ENCODE peak calls at places on chromosomes 12 and 14, in eight cellular contexts. X is epithelial cell of esophagus, O is fibroblast of mammary gland, Q is sigmoid colon, R is AG09309, C is esophagus squamous epithelium, Z is Panc1, B is choroid plexus epithelial cell. I is an unnamed sample.

GRCh38 chr12:48351022-48351708 is 446 bp upstream of the ZNF641 start:
- DNase-seq in X (peak; percentile 65), O (peak; percentile 66), Q (peak; percentile 93), R (peak; percentile 39), C (no peak), Z (peak; percentile 32), B (peak; percentile 87), I (peak; percentile 46)

GRCh38 chr12:100187857-100188519 is 12.6 kb upstream of the ACTR6 start:
- DNase-seq in X (no peak), O (no peak), Q (no peak), R (no peak), C (no peak), Z (no peak), B (no peak), I (no peak)

GRCh38 chr14:23610090-23610814 is 25.9 kb upstream of the DHRS2 start:
- DNase-seq in X (no peak), O (no peak), Q (no peak), R (no peak), C (no peak), Z (no peak), B (no peak), I (no peak)

GRCh38 chr14:54209501-54210231 is 187.1 kb upstream of the CDKN3 start:
- DNase-seq in X (peak; percentile 62), O (peak; percentile 44), Q (no peak), R (no peak), C (no peak), Z (no peak), B (peak; percentile 81), I (no peak)

GRCh38 chr12:114858388-114859146 is 174.6 kb upstream of the TBX3 start:
- DNase-seq in X (peak; percentile 4), O (no peak), Q (no peak), R (no peak), C (no peak), Z (no peak), B (no peak), I (no peak)

GRCh38 chr14:56463491-56463890 is 116.1 kb upstream of the TMEM260 start:
- DNase-seq in X (no peak), O (no peak), Q (no peak), R (no peak), C (no peak), Z (no peak), B (no peak), I (no peak)

GRCh38 chr14:89952581-89952980 is 1.9 kb downstream of the EFCAB11 start:
- DNase-seq in X (no peak), O (no peak), Q (no peak), R (no peak), C (no peak), Z (no peak), B (no peak), I (no peak)

GRCh38 chr12:121797937-121798801 is 4.7 kb upstream of the RHOF start:
- DNase-seq in X (no peak), O (peak; percentile 48), Q (peak; percentile 89), R (no peak), C (no peak), Z (no peak), B (peak; percentile 62), I (no peak)

GRCh38 chr14:102819790-102820330 is 42.6 kb downstream of the TRAF3 start:
- DNase-seq in X (peak; percentile 23), O (peak; percentile 21), Q (no peak), R (no peak), C (no peak), Z (no peak), B (peak; percentile 53), I (no peak)

GRCh38 chr14:94451091-94451751 is 1.4 kb downstream of the SERPINA11 start:
- DNase-seq in X (no peak), O (no peak), Q (no peak), R (no peak), C (no peak), Z (no peak), B (no peak), I (no peak)

GRCh38 chr14:23302290-23303225 is at the start of gene PPP1R3E:
- DNase-seq in X (peak; percentile 68), O (peak; percentile 43), Q (peak; percentile 88), R (no peak), C (no peak), Z (no peak), B (peak; percentile 61), I (no peak)

GRCh38 chr12:64633940-64634337 is 23.6 kb downstream of the RASSF3 start:
- DNase-seq in X (peak; percentile 84), O (peak; percentile 80), Q (peak; percentile 76), R (no peak), C (no peak), Z (peak; percentile 48), B (peak; percentile 73), I (peak; percentile 84)

GRCh38 chr12:2673966-2674810 is 120.6 kb upstream of the FKBP4 start:
- DNase-seq in X (no peak), O (no peak), Q (peak; percentile 52), R (no peak), C (no peak), Z (no peak), B (no peak), I (no peak)

GRCh38 chr12:26122681-26123481 is 2.0 kb downstream of the BHLHE41 start:
- DNase-seq in X (peak; percentile 76), O (peak; percentile 86), Q (peak; percentile 92), R (no peak), C (no peak), Z (peak; percentile 87), B (peak; percentile 85), I (no peak)

GRCh38 chr12:43029971-43030370 is 440.4 kb upstream of the PRICKLE1 start:
- DNase-seq in X (no peak), O (no peak), Q (no peak), R (no peak), C (no peak), Z (no peak), B (peak; percentile 65), I (no peak)

GRCh38 chr12:7433276-7433822 is 10.6 kb downstream of the CD163L1 start:
- DNase-seq in X (peak; percentile 85), O (peak; percentile 77), Q (no peak), R (peak; percentile 14), C (no peak), Z (no peak), B (peak; percentile 57), I (no peak)

GRCh38 chr12:113980537-113981337 is 14.6 kb upstream of the RBM19 start:
- DNase-seq in X (peak; percentile 76), O (peak; percentile 75), Q (no peak), R (peak; percentile 25), C (no peak), Z (peak; percentile 45), B (peak; percentile 85), I (peak; percentile 46)

GRCh38 chr14:93033983-93034670 is 81.6 kb downstream of the ITPK1 start:
- DNase-seq in X (no peak), O (no peak), Q (no peak), R (no peak), C (no peak), Z (no peak), B (no peak), I (no peak)

GRCh38 chr14:99958380-99958779 is 106.8 kb upstream of the EVL start:
- DNase-seq in X (no peak), O (no peak), Q (peak; percentile 35), R (no peak), C (no peak), Z (no peak), B (no peak), I (no peak)

GRCh38 chr14:64507376-64508156 is 3.0 kb downstream of the ZBTB1 start:
- DNase-seq in X (peak; percentile 86), O (peak; percentile 75), Q (no peak), R (no peak), C (no peak), Z (no peak), B (peak; percentile 57), I (no peak)

GRCh38 chr12:34526946-34527345 is 504.6 kb downstream of the ALG10 start:
- DNase-seq in X (peak; percentile 53), O (peak; percentile 0), Q (no peak), R (no peak), C (no peak), Z (peak; percentile 13), B (no peak), I (peak; percentile 56)

GRCh38 chr12:22230280-22230794 is 104.2 kb downstream of the ST8SIA1 start:
- DNase-seq in X (peak; percentile 20), O (peak; percentile 63), Q (no peak), R (no peak), C (no peak), Z (no peak), B (no peak), I (no peak)

GRCh38 chr12:116233669-116234068 is 43.8 kb downstream of the MED13L start:
- DNase-seq in X (no peak), O (no peak), Q (no peak), R (no peak), C (no peak), Z (no peak), B (no peak), I (no peak)

GRCh38 chr12:39830862-39831520 is 211.4 kb upstream of the ABCD2 start:
- DNase-seq in X (no peak), O (peak; percentile 59), Q (no peak), R (no peak), C (no peak), Z (no peak), B (no peak), I (no peak)
- H3K4me3 ChIP-seq in X (no peak overlapping the region), O (no peak overlapping the region), Q (no peak overlapping the region), R (no peak overlapping the region), C (no peak overlapping the region), Z (no peak overlapping the region), B (no peak overlapping the region), I (no peak overlapping the region)

GRCh38 chr14:66923251-66923650 is 266.0 kb upstream of the GARIN2 start:
- DNase-seq in X (no peak), O (no peak), Q (no peak), R (no peak), C (no peak), Z (no peak), B (no peak), I (no peak)
- TF ChIP-seq CTCF in X (no peak), O (no peak), Q (no peak), R (no peak), C (no peak), Z (no peak), B (no peak), I (no peak)

DNA sequence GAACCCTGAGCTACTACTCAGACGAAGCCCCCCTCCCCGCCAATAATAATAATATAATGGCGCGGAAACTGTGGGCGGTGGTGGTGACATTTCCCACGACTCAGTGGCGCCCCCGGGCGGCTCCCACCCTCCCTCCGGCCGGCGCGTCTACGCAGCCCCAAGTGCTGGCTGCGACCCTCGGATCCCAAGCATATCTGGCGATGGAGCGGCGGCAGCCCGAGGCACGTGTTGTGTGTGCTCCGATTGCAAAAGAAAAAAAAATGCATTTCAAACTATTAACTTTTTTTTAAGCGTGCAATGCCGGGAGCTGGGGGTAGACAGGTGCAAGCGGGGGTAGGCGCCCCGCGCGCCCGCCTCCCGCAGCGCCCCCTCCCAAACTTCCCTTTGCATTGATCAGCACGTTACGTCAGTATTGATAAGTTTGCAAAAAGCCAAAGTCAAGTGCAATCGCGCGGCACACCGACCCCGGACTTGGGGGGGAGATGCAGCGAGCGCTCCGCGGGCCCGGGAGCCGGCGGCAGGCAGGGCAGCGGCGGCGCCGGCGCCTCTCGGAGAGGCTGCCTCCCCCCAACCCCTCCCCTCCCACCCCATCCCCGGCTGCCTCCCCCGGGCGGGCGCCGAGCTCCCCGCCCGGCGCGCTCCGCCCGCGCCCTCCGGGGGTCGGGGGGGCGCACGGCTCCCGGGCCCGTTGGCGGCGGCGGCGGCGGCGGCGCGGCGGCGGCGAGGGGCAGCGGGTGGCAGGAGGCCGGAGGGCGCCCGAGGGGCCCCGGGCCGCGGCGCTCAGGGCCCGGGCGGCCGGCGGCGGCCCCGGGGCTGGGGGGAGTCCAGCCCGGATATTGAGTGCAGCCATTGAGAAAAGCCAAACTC is 113.1 kb upstream of the MYL2 start:
- DNase-seq in X (peak; percentile 11), O (no peak), Q (no peak), R (no peak), C (no peak), Z (no peak), B (no peak), I (no peak)
- H3K4me3 ChIP-seq in X (peak overlapping the region; percentile 43), O (no peak overlapping the region), Q (no peak overlapping the region), R (no peak overlapping the region), C (peak overlapping the region; percentile 37), Z (peak overlapping the region; percentile 23), B (no peak overlapping the region), I (peak overlapping the region; percentile 40)

GRCh38 chr12:109302770-109303169 is 6.3 kb downstream of the FOXN4 start:
- DNase-seq in X (no peak), O (no peak), Q (no peak), R (no peak), C (no peak), Z (no peak), B (no peak), I (no peak)
- TF ChIP-seq CTCF in X (no peak), O (no peak), Q (no peak), R (no peak), C (no peak), Z (no peak), B (no peak), I (no peak)

I was measured in LNCaP clone FGC.